ENCODE peak calls at places on chromosomes 3 and 15, in nine cellular contexts. M is OCI-LY7, E is H1, O is psoas muscle, P is breast epithelium, S is esophagus squamous epithelium, A is mesenchymal stem cell, F is hepatocyte, D is GM23248. G is an unnamed sample.

GRCh38 chr3:188179006-188179966 is 25.3 kb downstream of the LPP start:
- DNase-seq in M (peak; percentile 66), F (peak; percentile 44), P (no peak), E (no peak), A (peak; percentile 56), O (peak; percentile 71), D (peak; percentile 84), S (no peak), G (peak; percentile 27)

GRCh38 chr3:51002495-51002894 is 327.8 kb downstream of the DOCK3 start:
- DNase-seq in F (no peak), O (no peak), E (no peak), S (no peak), A (no peak), P (no peak), M (no peak), D (no peak), G (no peak)

GRCh38 chr3:16741890-16742289 is 136.7 kb upstream of the DAZL start:
- DNase-seq in S (no peak), F (no peak), O (peak; percentile 54), P (no peak), E (no peak), M (no peak), A (peak; percentile 20), D (peak; percentile 49), G (peak; percentile 19)

GRCh38 chr3:16618721-16619120 is 13.5 kb upstream of the DAZL start:
- DNase-seq in S (no peak), F (no peak), E (no peak), O (no peak), M (no peak), A (peak; percentile 11), D (peak; percentile 58), P (no peak), G (no peak)

GRCh38 chr15:84734794-84735479 is 13.5 kb upstream of the ZNF592 start:
- DNase-seq in F (peak; percentile 93), E (peak; percentile 88), M (peak; percentile 95), O (no peak), D (no peak), S (peak; percentile 22), A (peak; percentile 51), P (peak; percentile 61), G (peak; percentile 25)

GRCh38 chr15:51982013-51982769 is 10.6 kb upstream of the LEO1 start:
- DNase-seq in A (peak; percentile 92), F (peak; percentile 67), D (peak; percentile 90), P (no peak), S (no peak), E (no peak), O (peak; percentile 54), M (peak; percentile 88), G (no peak)

GRCh38 chr3:58009026-58009748 is 965 bp downstream of the FLNB start:
- DNase-seq in P (no peak), M (peak; percentile 67), S (no peak), D (peak; percentile 51), A (peak; percentile 24), F (peak; percentile 46), O (no peak), E (no peak), G (peak; percentile 20)

GRCh38 chr15:66701422-66702034 is 508 bp upstream of the SMAD6 start:
- DNase-seq in S (no peak), F (no peak), M (no peak), A (peak; percentile 81), O (peak; percentile 73), P (no peak), E (no peak), D (peak; percentile 89), G (peak; percentile 58)

GRCh38 chr3:13492976-13493866 is 13.1 kb downstream of the HDAC11 start:
- DNase-seq in O (peak; percentile 44), M (no peak), E (no peak), S (no peak), P (no peak), D (no peak), A (no peak), F (no peak), G (peak; percentile 11)

GRCh38 chr3:52388933-52389332 is 56.0 kb downstream of the SEMA3G start:
- DNase-seq in P (no peak), E (no peak), M (peak; percentile 41), S (no peak), A (peak; percentile 13), O (no peak), D (no peak), F (no peak), G (no peak)

GRCh38 chr3:185129051-185129450 is 23.8 kb downstream of the C3orf70 start:
- DNase-seq in F (no peak), O (no peak), E (no peak), D (no peak), A (no peak), P (no peak), S (no peak), M (no peak), G (no peak)

GRCh38 chr15:39961051-39961450 is 27.1 kb downstream of the EIF2AK4 start:
- DNase-seq in P (no peak), A (no peak), E (no peak), M (no peak), O (no peak), S (no peak), F (no peak), D (no peak), G (no peak)

GRCh38 chr15:85094685-85095084 is 113.0 kb downstream of the PDE8A start:
- DNase-seq in M (no peak), F (no peak), D (peak; percentile 77), P (no peak), A (peak; percentile 38), E (no peak), O (no peak), S (no peak), G (no peak)

GRCh38 chr3:194772241-194773000 is 86.7 kb downstream of the FAM43A start:
- DNase-seq in O (no peak), A (no peak), M (no peak), P (no peak), S (no peak), E (no peak), D (peak; percentile 45), F (no peak), G (no peak)

GRCh38 chr3:194775731-194776130 is 90.0 kb downstream of the FAM43A start:
- DNase-seq in E (no peak), O (no peak), M (no peak), P (no peak), D (peak; percentile 13), F (no peak), S (no peak), A (no peak), G (no peak)

GRCh38 chr3:194773666-194774455 is 88.2 kb downstream of the FAM43A start:
- DNase-seq in F (no peak), M (no peak), S (no peak), D (peak; percentile 72), A (no peak), O (no peak), P (no peak), E (no peak), G (no peak)

GRCh38 chr3:194775266-194775665 is 89.6 kb downstream of the FAM43A start:
- DNase-seq in P (no peak), F (no peak), S (no peak), A (no peak), E (no peak), D (no peak), O (no peak), M (no peak), G (no peak)

GRCh38 chr3:194773216-194773615 is 87.5 kb downstream of the FAM43A start:
- DNase-seq in M (no peak), A (peak; percentile 18), D (peak; percentile 84), S (no peak), P (no peak), O (peak; percentile 83), E (no peak), F (no peak), G (peak; percentile 53)
- H3K27ac ChIP-seq in M (no peak overlapping the region), A (no peak overlapping the region), D (peak overlapping the region; percentile 47), S (peak overlapping the region; percentile 69), P (peak overlapping the region; percentile 66), O (no peak overlapping the region), E (no peak overlapping the region), F (no peak overlapping the region), G (peak overlapping the region; percentile 60)

DNA sequence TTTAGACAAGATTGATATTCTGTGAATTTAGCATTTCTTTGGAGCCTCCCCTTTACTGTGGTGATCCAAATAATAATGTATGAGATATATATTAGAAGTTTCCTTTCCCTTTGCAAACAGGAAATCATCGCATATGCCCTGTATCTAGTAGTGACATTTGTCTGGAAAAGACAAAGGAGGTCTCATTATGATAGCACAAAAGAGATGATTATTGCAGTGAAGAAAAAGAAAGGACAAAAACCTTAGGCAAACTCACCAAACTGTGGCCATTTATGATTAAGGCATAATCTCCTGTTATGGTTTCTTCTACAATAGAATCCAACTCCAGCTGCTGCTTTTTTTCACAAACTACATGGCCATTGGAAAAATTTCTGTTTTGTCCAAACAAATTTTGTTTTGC is 218.2 kb downstream of the ATP8B4 start:
- DNase-seq in O (no peak), D (peak; percentile 7), M (no peak), E (no peak), S (no peak), P (no peak), A (no peak), F (no peak), G (no peak)
- H3K4me1 ChIP-seq in O (no peaks in the 10 kb centered on the region), D (peaks cover 74% of the 10 kb centered on the region), M (no peaks in the 10 kb centered on the region), E (no peaks in the 10 kb centered on the region), S (peaks cover 25% of the 10 kb centered on the region), P (peaks cover 3% of the 10 kb centered on the region), A (no peaks in the 10 kb centered on the region), F (peaks cover 30% of the 10 kb centered on the region), G (peaks cover 26% of the 10 kb centered on the region)

DNA sequence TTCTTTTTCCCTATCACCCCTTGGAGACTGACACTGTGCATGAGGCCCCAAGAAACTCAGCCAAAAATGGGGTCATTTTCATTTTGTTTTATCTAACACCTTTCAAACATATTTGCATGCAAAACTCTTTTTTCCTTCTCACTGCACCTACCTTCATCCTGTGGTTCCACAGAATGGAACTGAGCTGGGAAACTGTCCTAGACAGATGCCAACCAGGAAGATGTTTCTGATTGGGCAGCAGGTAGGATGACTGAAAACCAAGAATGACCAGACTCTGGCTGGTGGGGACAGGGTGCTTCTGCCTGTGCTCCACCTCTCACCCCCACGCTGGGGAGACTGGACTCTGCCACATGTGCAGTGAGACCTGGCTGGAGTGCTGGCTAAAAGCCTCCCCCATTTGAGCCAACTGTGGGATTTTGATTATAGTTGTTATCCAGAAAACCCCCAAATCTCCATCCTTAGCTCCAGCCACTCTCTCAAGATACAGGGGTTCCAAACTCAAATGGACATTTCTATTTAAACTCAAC is 5.2 kb downstream of the PPIB start:
- DNase-seq in A (no peak), M (no peak), O (no peak), F (no peak), P (no peak), S (no peak), E (no peak), D (no peak), G (no peak)
- H3K36me3 ChIP-seq in A (peaks cover 71% of the 10 kb centered on the region), M (peaks cover 78% of the 10 kb centered on the region), O (peaks cover 83% of the 10 kb centered on the region), F (no peaks in the 10 kb centered on the region), P (peaks cover 16% of the 10 kb centered on the region), S (peaks cover 50% of the 10 kb centered on the region), E (peaks cover 43% of the 10 kb centered on the region), D (peaks cover 55% of the 10 kb centered on the region), G (peaks cover 76% of the 10 kb centered on the region)

DNA sequence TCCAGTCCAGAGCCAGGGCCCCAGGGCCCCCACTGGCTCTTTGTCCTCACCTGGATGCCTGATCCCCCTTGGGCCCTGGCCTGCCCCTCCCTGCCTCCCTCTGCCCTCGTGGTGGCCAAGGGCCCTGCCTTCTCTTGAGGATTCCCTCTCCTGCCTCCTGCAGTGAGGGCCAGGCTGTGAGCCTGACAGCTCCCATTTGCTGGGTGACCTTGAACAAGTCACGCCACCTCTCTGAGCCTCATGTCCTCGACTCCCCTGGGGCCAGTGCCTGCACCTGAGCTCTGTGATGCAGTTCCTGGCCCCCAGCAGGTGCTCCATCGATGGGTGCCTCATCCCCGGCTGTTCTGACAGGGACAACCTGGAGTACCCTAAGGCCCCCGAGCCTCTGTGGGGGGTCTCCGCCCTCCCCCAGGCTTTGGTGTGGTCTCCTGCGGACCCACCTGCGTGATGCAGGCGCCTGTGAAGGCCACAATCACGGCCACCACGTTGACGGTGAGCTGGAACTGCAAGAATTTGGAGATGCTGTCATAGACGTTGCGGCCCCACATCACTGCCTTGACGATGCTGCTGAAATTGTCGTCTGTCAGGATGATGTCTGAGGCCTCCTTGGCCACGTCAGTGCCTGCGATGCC is 24.1 kb upstream of the SEC13 start:
- DNase-seq in S (no peak), F (no peak), A (no peak), E (no peak), D (no peak), M (no peak), P (no peak), O (peak; percentile 51), G (no peak)
- H3K27ac ChIP-seq in S (no peak overlapping the region), F (no peak overlapping the region), A (no peak overlapping the region), E (no peak overlapping the region), D (no peak overlapping the region), M (no peak overlapping the region), P (no peak overlapping the region), O (no peak overlapping the region), G (no peak overlapping the region)